ENCODE peak calls at places on chromosome X, in five cellular contexts. G is H7; J is foreskin melanocyte; V is GM12865; T is activated T-cell treated with anti-CD3 and anti-CD28 coated beads, Interleukin-2, amount 50 U/mL, for 72 hours. S is an unnamed sample.

GRCh38 chrX:48910926-48911406 is 480 bp downstream of the SLC35A2 start:
- DNase-seq in G (no peak), J (no peak), V (no peak), T (no peak), S (no peak)

GRCh38 chrX:34884693-34885277 is 57.8 kb upstream of the FAM47B start:
- DNase-seq in T (no peak), V (no peak), J (peak), G (no peak), S (no peak)

GRCh38 chrX:5458300-5458699 is 770.4 kb downstream of the NLGN4X start:
- DNase-seq in G (peak), J (no peak), T (no peak), V (peak), S (no peak)

GRCh38 chrX:16739574-16739973 is 20.2 kb downstream of the SYAP1 start:
- DNase-seq in V (no peak), T (no peak), G (no peak), J (no peak), S (no peak)

GRCh38 chrX:138150709-138151108 is 560.8 kb downstream of the FGF13 start:
- DNase-seq in G (no peak), J (no peak), T (no peak), V (peak), S (no peak)

GRCh38 chrX:10722804-10723364 is 102.5 kb upstream of the MID1 start:
- DNase-seq in T (peak), V (peak), J (no peak), G (peak), S (peak)

GRCh38 chrX:38437093-38437492 is 84.7 kb downstream of the OTC start:
- DNase-seq in V (no peak), G (no peak), J (no peak), T (no peak), S (no peak)

GRCh38 chrX:41145920-41146608 is 60.8 kb downstream of the USP9X start:
- DNase-seq in J (no peak), G (no peak), V (no peak), T (no peak), S (no peak)

GRCh38 chrX:131704136-131704695 is 160.3 kb downstream of the OR13H1 start:
- DNase-seq in G (no peak), J (no peak), V (peak), T (peak), S (no peak)

GRCh38 chrX:27186671-27187070 is 276.5 kb downstream of the PPP4R3C start:
- DNase-seq in T (peak), G (peak), J (peak), V (peak), S (peak)

GRCh38 chrX:71222929-71223328 is at the start of gene GJB1:
- DNase-seq in G (no peak), V (no peak), T (no peak), J (peak), S (peak)

GRCh38 chrX:131288738-131289511 is at the start of gene IGSF1:
- DNase-seq in G (peak), V (no peak), J (no peak), T (no peak), S (peak)

GRCh38 chrX:44915361-44915868 is 42.4 kb downstream of the KDM6A start:
- DNase-seq in G (no peak), J (no peak), V (no peak), T (no peak), S (no peak)

GRCh38 chrX:111506826-111507225 is 4.6 kb upstream of the SERTM2 start:
- DNase-seq in T (no peak), G (no peak), J (no peak), V (no peak), S (no peak)

GRCh38 chrX:12956704-12957541 is 18.0 kb upstream of the TMSB4X start:
- DNase-seq in G (peak), V (peak), T (peak), J (no peak), S (no peak)

GRCh38 chrX:17242470-17242869 is 132.5 kb upstream of the NHS start:
- DNase-seq in J (peak), T (peak), G (peak), V (peak), S (peak)

GRCh38 chrX:154714925-154715324 is 36.0 kb downstream of the GAB3 start:
- DNase-seq in V (peak), T (peak), J (no peak), G (peak), S (peak)

GRCh38 chrX:39065051-39065871 is 264.0 kb downstream of the MID1IP1 start:
- DNase-seq in G (peak), V (no peak), J (no peak), T (no peak), S (peak)

GRCh38 chrX:11724122-11725017 is 33.7 kb upstream of the MSL3 start:
- DNase-seq in T (no peak), J (peak), G (peak), V (peak), S (no peak)

GRCh38 chrX:44882635-44883034 is 9.6 kb downstream of the KDM6A start:
- DNase-seq in V (no peak), G (no peak), J (no peak), T (no peak), S (no peak)

GRCh38 chrX:29661290-29661689 is 554.1 kb upstream of the MAGEB2 start:
- DNase-seq in V (no peak), G (no peak), T (no peak), J (peak), S (no peak)

S was measured in neural crest cell.